ENCODE peak calls at places on chromosomes 13 and 19, in eight cellular contexts. Q, L, S, F, Y, D, T and B are unnamed samples.

GRCh38 chr13:109667754-109668360 is 118.5 kb downstream of the IRS2 start:
- DNase-seq in Q (no peak), L (no peak), S (no peak), F (no peak), Y (no peak), D (no peak), T (no peak), B (no peak)

GRCh38 chr13:80400834-80401450 is 60.0 kb upstream of the SPRY2 start:
- DNase-seq in Q (no peak), L (no peak), S (no peak), F (no peak), Y (no peak), D (no peak), T (no peak), B (no peak)

GRCh38 chr19:42468273-42468796 is 25.6 kb upstream of the CXCL17 start:
- DNase-seq in Q (no peak), L (peak), S (peak), F (no peak), Y (no peak), D (peak), T (peak), B (no peak)

GRCh38 chr13:110116072-110116487 is 190.9 kb downstream of the COL4A1 start:
- DNase-seq in Q (peak), L (no peak), S (no peak), F (peak), Y (no peak), D (peak), T (peak), B (peak)

GRCh38 chr13:22562116-22562515 is 618.7 kb upstream of the SGCG start:
- DNase-seq in Q (no peak), L (no peak), S (no peak), F (no peak), Y (no peak), D (no peak), T (no peak), B (no peak)

GRCh38 chr13:79455331-79455730 is 25.6 kb upstream of the NDFIP2 start:
- DNase-seq in Q (no peak), L (no peak), S (peak), F (no peak), Y (no peak), D (no peak), T (no peak), B (no peak)

GRCh38 chr13:67568205-67568604 is 338.1 kb upstream of the PCDH9 start:
- DNase-seq in Q (no peak), L (no peak), S (no peak), F (no peak), Y (no peak), D (no peak), T (no peak), B (no peak)

GRCh38 chr13:25899464-25899863 is 152.4 kb downstream of the SHISA2 start:
- DNase-seq in Q (no peak), L (no peak), S (no peak), F (no peak), Y (no peak), D (no peak), T (no peak), B (no peak)

GRCh38 chr13:46197299-46197975 is 14.3 kb upstream of the LRRC63 start:
- DNase-seq in Q (no peak), L (no peak), S (no peak), F (no peak), Y (no peak), D (no peak), T (no peak), B (no peak)

GRCh38 chr19:12720851-12721655 is 2.7 kb downstream of the TNPO2 start:
- DNase-seq in Q (no peak), L (no peak), S (no peak), F (no peak), Y (no peak), D (peak), T (peak), B (no peak)

GRCh38 chr13:42990147-42990990 is 1.7 kb downstream of the EPSTI1 start:
- DNase-seq in Q (no peak), L (no peak), S (peak), F (no peak), Y (no peak), D (no peak), T (peak), B (no peak)

GRCh38 chr13:91506759-91507158 is 108.3 kb downstream of the GPC5 start:
- DNase-seq in Q (no peak), L (no peak), S (no peak), F (no peak), Y (no peak), D (no peak), T (no peak), B (no peak)
- H3K4me3 ChIP-seq in Q (no peak), L (no peak), S (no peak), F (no peak), Y (no peak), D (no peak), T (no peak), B (no peak)

GRCh38 chr19:4390017-4390861 is 10.1 kb downstream of the SH3GL1 start:
- DNase-seq in Q (peak), L (no peak), S (no peak), F (peak), Y (no peak), D (peak), T (no peak), B (no peak)

GRCh38 chr19:4389064-4389375 is 11.3 kb downstream of the SH3GL1 start:
- DNase-seq in Q (no peak), L (no peak), S (no peak), F (no peak), Y (no peak), D (no peak), T (no peak), B (no peak)

GRCh38 chr19:4391701-4392543 is 8.4 kb downstream of the SH3GL1 start:
- DNase-seq in Q (no peak), L (no peak), S (no peak), F (no peak), Y (no peak), D (peak), T (peak), B (no peak)

GRCh38 chr19:4389511-4390016 is 10.8 kb downstream of the SH3GL1 start:
- DNase-seq in Q (no peak), L (no peak), S (no peak), F (no peak), Y (no peak), D (no peak), T (no peak), B (no peak)

DNA sequence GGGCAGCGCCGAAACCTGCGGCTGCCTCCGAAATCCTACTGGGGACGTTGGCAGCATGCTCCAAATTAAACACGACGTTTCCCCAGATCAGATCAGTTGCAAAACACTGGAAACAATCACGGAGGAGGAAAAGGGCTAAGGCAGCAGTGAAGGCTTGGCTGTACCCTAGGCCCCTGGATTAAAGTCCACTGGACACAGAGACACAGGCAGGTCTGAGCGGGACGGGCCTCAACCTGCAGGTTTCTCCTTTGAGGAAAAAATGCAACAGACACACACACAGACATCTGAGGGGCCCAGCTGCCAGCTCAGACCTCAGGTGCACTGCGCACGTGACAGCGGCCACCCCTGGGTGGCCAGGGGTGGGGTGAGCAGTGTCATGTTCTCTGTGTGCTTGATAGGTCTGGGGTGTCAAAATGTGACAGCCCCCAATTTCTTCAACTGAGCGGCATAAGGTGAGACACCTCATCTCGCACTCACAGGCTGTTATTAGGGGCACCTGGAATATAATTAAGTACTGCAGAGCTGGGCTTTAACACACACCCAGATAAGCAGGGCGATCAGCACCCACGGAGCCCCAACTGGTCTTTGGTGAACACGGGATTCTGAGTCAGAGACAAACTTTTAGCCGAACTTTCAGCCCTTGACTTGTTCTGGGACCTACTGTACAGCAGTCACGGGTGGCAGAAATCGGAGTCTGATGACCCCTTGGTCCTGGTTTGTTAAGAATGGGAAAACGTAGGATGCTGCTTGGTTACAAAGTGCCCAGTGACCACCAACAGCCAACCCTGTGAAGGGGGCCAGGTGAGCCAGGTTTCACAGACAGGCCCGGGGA is 9.3 kb downstream of the SH3GL1 start:
- DNase-seq in Q (no peak), L (no peak), S (no peak), F (no peak), Y (no peak), D (no peak), T (no peak), B (no peak)
- H3K4me3 ChIP-seq in Q (peak), L (peak), S (no peak), F (no peak), Y (no peak), D (no peak), T (peak), B (peak)

GRCh38 chr19:10565567-10566407 is at the start of gene KRI1:
- DNase-seq in Q (peak), L (peak), S (peak), F (peak), Y (peak), D (peak), T (peak), B (peak)

GRCh38 chr19:10567696-10568443 is 909 bp downstream of the CDKN2D start:
- DNase-seq in Q (no peak), L (no peak), S (no peak), F (no peak), Y (no peak), D (no peak), T (peak), B (peak)

GRCh38 chr19:10566408-10566657 is 523 bp upstream of the KRI1 start:
- DNase-seq in Q (no peak), L (no peak), S (no peak), F (no peak), Y (no peak), D (no peak), T (no peak), B (no peak)

GRCh38 chr19:10568444-10568825 is 344 bp downstream of the CDKN2D start:
- DNase-seq in Q (peak), L (no peak), S (no peak), F (no peak), Y (no peak), D (no peak), T (no peak), B (peak)

DNA sequence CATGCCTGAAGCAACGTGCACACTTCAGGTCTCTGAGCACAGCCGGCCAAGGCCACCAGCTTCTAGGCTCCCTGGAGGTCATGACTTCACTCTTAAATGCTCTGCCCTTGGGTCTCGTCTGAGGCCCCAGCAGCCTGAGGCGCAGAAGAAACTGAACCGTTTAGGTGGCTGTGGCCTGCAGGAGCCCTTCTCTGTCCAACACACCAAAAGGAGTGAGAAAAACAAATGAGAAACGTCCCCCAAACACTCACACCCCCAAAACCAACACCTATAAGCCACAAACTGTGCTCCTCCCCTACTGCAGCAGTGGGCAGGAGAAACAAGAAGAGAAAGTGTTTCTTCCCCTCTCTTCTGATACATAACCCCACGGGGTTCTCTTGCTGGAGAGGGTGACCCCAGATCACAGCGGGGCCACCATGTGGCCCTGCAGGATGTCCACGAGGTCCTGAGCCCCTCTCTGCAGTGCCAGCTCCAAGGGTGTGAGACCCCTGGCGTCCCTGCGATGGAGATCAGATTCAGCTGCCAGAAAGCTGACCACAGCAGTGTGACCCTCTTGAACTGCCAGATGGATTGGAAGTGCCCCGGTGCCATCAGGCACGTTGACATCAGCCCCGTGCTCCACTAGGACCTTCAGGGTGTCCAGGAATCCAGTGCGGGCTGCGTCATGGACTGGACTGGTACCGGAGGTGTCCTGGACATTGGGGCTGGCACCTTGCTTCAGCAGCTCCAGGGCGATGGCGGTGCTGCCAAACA is 1.0 kb upstream of the KRI1 start:
- DNase-seq in Q (no peak), L (no peak), S (no peak), F (peak), Y (no peak), D (no peak), T (no peak), B (peak)
- H3K4me3 ChIP-seq in Q (peak), L (peak), S (no peak), F (no peak), Y (peak), D (peak), T (peak), B (peak)

GRCh38 chr19:39401549-39402416 is 4.9 kb upstream of the ZFP36 start:
- DNase-seq in Q (peak), L (no peak), S (peak), F (peak), Y (peak), D (peak), T (peak), B (peak)
- H3K4me3 ChIP-seq in Q (peak), L (no peak), S (peak), F (no peak), Y (peak), D (no peak), T (peak), B (peak)

GRCh38 chr19:45711851-45712698 is 18.6 kb downstream of the FBXO46 start:
- DNase-seq in Q (no peak), L (no peak), S (no peak), F (no peak), Y (no peak), D (no peak), T (no peak), B (no peak)
- H3K4me3 ChIP-seq in Q (no peak), L (no peak), S (no peak), F (no peak), Y (no peak), D (no peak), T (no peak), B (no peak)

GRCh38 chr19:15430526-15431120 is 11.8 kb upstream of the AKAP8L start:
- DNase-seq in Q (no peak), L (no peak), S (no peak), F (no peak), Y (no peak), D (no peak), T (no peak), B (no peak)
- H3K4me3 ChIP-seq in Q (peak), L (peak), S (no peak), F (no peak), Y (no peak), D (peak), T (peak), B (peak)

GRCh38 chr19:3057275-3057714 is 5.0 kb downstream of the TLE5 start:
- DNase-seq in Q (peak), L (no peak), S (no peak), F (peak), Y (peak), D (peak), T (no peak), B (peak)
- H3K4me3 ChIP-seq in Q (peak), L (no peak), S (no peak), F (no peak), Y (peak), D (no peak), T (peak), B (peak)